ENCODE peak calls at places on chromosomes 4 and X, in four cellular contexts. V, O, P and H are unnamed samples.

GRCh38 chrX:18879144-18879543 is 104.8 kb downstream of the PHKA2 start:
- DNase-seq in O (no peak), P (no peak), V (no peak), H (no peak)

GRCh38 chrX:149010026-149010898 is 494.8 kb downstream of the IDS start:
- DNase-seq in O (no peak), V (no peak), P (no peak), H (no peak)

GRCh38 chrX:124467202-124467601 is 120.8 kb downstream of the SH2D1A start:
- DNase-seq in P (no peak), O (no peak), V (no peak), H (no peak)

GRCh38 chr4:1080432-1080831 is 32.9 kb downstream of the RNF212 start:
- DNase-seq in V (no peak), O (no peak), P (no peak), H (no peak)

GRCh38 chrX:43526206-43526605 is 129.9 kb upstream of the MAOA start:
- DNase-seq in O (no peak), V (peak), P (no peak), H (no peak)

GRCh38 chr4:189279188-189279587 is 661.5 kb upstream of the FRG1 start:
- DNase-seq in V (no peak), P (no peak), O (no peak), H (no peak)

GRCh38 chr4:124105212-124105611 is 607.3 kb downstream of the ANKRD50 start:
- DNase-seq in P (no peak), V (no peak), O (no peak), H (no peak)

GRCh38 chrX:12970691-12971202 is 4.2 kb upstream of the TMSB4X start:
- DNase-seq in P (peak), V (peak), O (no peak), H (no peak)

GRCh38 chr4:110550260-110550659 is 72.6 kb downstream of the PITX2 start:
- DNase-seq in O (no peak), V (no peak), P (no peak), H (no peak)

GRCh38 chr4:153611679-153612078 is 72.4 kb upstream of the TLR2 start:
- DNase-seq in O (no peak), P (no peak), V (no peak), H (no peak)

GRCh38 chr4:173556398-173557131 is 26.5 kb upstream of the HAND2 start:
- DNase-seq in V (no peak), P (no peak), O (no peak), H (no peak)

GRCh38 chr4:24003476-24003875 is 113.6 kb upstream of the PPARGC1A start:
- DNase-seq in O (no peak), P (no peak), V (no peak), H (no peak)

GRCh38 chr4:82900016-82900334 is 560 bp upstream of the THAP9 start:
- DNase-seq in P (no peak), O (peak), V (no peak), H (no peak)

GRCh38 chr4:45453258-45453841 is 670.5 kb downstream of the GABRG1 start:
- DNase-seq in P (no peak), O (peak), V (peak), H (no peak)

GRCh38 chrX:154469114-154469513 is 10.0 kb downstream of the LAGE3 start:
- DNase-seq in P (no peak), O (no peak), V (no peak), H (no peak)

GRCh38 chrX:136250191-136251041 is 784 bp downstream of the MAP7D3 start:
- DNase-seq in O (peak), P (no peak), V (no peak), H (no peak)

GRCh38 chrX:124018031-124018430 is 56.5 kb downstream of the STAG2 start:
- DNase-seq in O (no peak), V (no peak), P (no peak), H (no peak)

GRCh38 chrX:131792356-131792749 is 230.7 kb upstream of the STK26 start:
- DNase-seq in P (no peak), V (peak), O (no peak), H (no peak)

GRCh38 chrX:41661366-41662095 is 27.2 kb upstream of the GPR34 start:
- DNase-seq in P (no peak), V (no peak), O (no peak), H (no peak)

GRCh38 chrX:50827996-50828395 is 14.0 kb upstream of the SHROOM4 start:
- DNase-seq in O (no peak), P (no peak), V (no peak), H (no peak)

DNA sequence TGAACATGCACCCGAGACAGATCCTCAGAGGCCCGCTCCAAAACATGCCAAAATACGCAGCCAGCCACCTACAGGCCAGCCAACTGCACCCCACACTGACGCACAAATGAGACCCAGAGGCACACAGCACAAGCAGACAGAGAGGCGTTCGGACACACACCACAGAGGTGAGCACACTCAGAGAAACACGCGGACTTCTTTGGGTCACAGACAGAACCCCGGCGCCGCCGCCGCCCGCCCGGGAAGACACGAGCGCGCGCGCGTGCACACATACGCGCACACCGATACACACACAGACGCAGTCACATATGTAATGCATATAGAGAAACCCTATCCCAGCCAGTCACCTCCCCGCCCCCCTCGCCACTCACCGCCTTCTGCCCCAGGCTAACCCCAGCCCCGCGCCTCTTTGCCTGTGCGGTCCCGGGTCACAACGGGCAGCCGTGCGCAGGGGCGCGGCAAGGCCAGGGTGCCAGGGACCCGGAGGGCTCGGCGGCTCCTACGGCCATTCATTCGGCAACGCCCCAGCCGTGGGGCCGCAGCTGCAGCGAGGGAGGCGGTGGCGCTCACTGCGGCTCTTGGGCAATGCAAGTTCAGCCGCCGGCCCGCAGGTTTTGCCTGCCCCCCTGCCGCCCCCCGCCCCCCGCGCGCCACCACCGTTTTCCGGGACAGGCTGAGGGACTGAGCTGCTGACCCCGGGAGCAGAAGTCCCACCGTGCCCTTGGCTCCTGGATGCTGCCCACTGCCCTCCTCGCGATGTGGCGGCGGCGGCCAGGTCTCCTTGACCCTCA is 532 bp downstream of the SEPTIN6 start:
- DNase-seq in P (peak), O (no peak), V (peak), H (no peak)
- TF ChIP-seq CTCF in P (no peak), O (no peak), V (no peak), H (peak)

GRCh38 chr4:102828497-102828808 is 1.1 kb upstream of the UBE2D3 start:
- DNase-seq in O (no peak), V (no peak), P (no peak), H (no peak)

GRCh38 chr4:102826105-102826889 is 1.1 kb downstream of the UBE2D3 start:
- DNase-seq in V (no peak), O (no peak), P (no peak), H (no peak)

GRCh38 chr4:102826890-102827673 is at the start of gene UBE2D3:
- DNase-seq in O (peak), P (peak), V (peak), H (peak)

GRCh38 chr4:102829803-102830202 is 2.5 kb upstream of the UBE2D3 start:
- DNase-seq in V (no peak), P (no peak), O (no peak), H (no peak)

GRCh38 chr4:102827674-102828496 is 534 bp upstream of the UBE2D3 start:
- DNase-seq in P (peak), V (peak), O (peak), H (peak)
- TF ChIP-seq CTCF in P (no peak), V (no peak), O (no peak), H (no peak)

DNA sequence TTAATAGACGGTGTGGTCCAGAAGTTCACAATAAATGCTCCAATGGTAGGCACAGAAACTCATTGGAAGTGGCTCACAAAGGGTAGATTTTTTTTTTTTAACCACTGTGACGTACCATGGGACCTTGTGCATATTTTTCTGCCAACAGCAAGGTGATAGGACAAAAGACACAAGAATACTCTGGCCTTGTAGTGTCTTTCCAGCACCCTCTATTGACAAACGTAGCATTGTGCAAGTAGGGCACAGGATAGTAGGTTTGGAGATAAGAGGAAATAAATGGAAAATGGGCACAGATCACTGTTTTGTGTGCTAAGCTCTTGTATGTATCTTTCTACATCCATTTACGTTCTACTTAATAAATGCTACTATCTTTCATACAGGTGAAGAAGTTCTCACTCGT is 2054.9 kb downstream of the PCDH7 start:
- DNase-seq in O (no peak), P (no peak), V (peak), H (no peak)
- TF ChIP-seq CTCF in O (no peak), P (no peak), V (no peak), H (peak)

GRCh38 chr4:102061133-102061532 is 270.6 kb downstream of the BANK1 start:
- DNase-seq in O (peak), P (no peak), V (no peak), H (no peak)

GRCh38 chr4:102057122-102057521 is 266.6 kb downstream of the BANK1 start:
- DNase-seq in O (no peak), V (no peak), P (no peak), H (no peak)

GRCh38 chr4:102055805-102056204 is 265.3 kb downstream of the BANK1 start:
- DNase-seq in P (no peak), V (no peak), O (no peak), H (no peak)
- TF ChIP-seq CTCF in P (peak), V (no peak), O (no peak), H (peak)

GRCh38 chr4:112231779-112232713 is at the start of gene AP1AR:
- DNase-seq in P (peak), O (peak), V (peak), H (peak)
- TF ChIP-seq CTCF in P (peak), O (no peak), V (no peak), H (peak)

DNA sequence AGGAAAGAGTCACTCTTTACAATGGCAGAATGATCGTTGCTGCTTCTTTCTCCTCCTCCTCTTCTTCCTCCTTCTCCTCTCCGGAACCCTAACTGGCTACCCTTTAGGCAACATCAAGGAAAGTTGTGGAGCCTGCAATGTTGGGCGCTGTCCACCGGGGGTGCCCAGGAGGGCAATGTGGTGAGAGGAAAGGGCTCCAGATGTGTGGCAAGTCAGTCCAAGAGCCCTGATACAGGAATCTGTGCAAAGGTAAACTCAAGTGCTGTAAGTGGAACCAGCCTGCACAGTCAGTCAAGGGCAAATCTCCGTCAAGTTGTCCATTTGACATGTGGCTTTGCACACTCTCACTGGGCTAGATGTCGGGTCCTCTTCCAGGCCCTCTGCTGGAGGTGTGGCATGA is 2.8 kb downstream of the RTL5 start:
- DNase-seq in O (no peak), V (no peak), P (peak), H (no peak)
- TF ChIP-seq CTCF in O (no peak), V (no peak), P (peak), H (peak)